ENCODE peak calls at places on chromosomes 4 and X, in five cellular contexts. One of them, this sample, is unnamed.

GRCh38 chr4:37715889-37716402 is 29.8 kb upstream of the RELL1 start:
- DNase-seq in ureter: no peak
- DNase-seq in T-helper 1 cell: no peak
- DNase-seq in hypothalamus: no peak
- DNase-seq in stimulated activated CD8-positive, alpha-beta memory T cell treated with anti-CD3 and anti-CD28 coated beads, Interleukin-2, amount 100 ng/mL, for 1 hour: no peak
- DNase-seq in this sample: no peak

GRCh38 chr4:69970071-69970470 is 4.5 kb upstream of the CSN2 start:
- DNase-seq in ureter: no peak
- DNase-seq in hypothalamus: no peak
- DNase-seq in T-helper 1 cell: no peak
- DNase-seq in stimulated activated CD8-positive, alpha-beta memory T cell treated with anti-CD3 and anti-CD28 coated beads, Interleukin-2, amount 100 ng/mL, for 1 hour: no peak
- DNase-seq in this sample: no peak

GRCh38 chr4:20487852-20488251 is 212.4 kb upstream of the PACRGL start:
- DNase-seq in stimulated activated CD8-positive, alpha-beta memory T cell treated with anti-CD3 and anti-CD28 coated beads, Interleukin-2, amount 100 ng/mL, for 1 hour: no peak
- DNase-seq in T-helper 1 cell: no peak
- DNase-seq in ureter: no peak
- DNase-seq in hypothalamus: no peak
- DNase-seq in this sample: no peak

GRCh38 chrX:24117288-24117687 is 32.2 kb upstream of the ZFX start:
- DNase-seq in T-helper 1 cell: no peak
- DNase-seq in hypothalamus: peak; percentile 1
- DNase-seq in ureter: no peak
- DNase-seq in stimulated activated CD8-positive, alpha-beta memory T cell treated with anti-CD3 and anti-CD28 coated beads, Interleukin-2, amount 100 ng/mL, for 1 hour: no peak
- DNase-seq in this sample: peak; percentile 6

GRCh38 chr4:44965446-44966095 is 239.2 kb upstream of the GNPDA2 start:
- DNase-seq in stimulated activated CD8-positive, alpha-beta memory T cell treated with anti-CD3 and anti-CD28 coated beads, Interleukin-2, amount 100 ng/mL, for 1 hour: no peak
- DNase-seq in ureter: no peak
- DNase-seq in hypothalamus: no peak
- DNase-seq in T-helper 1 cell: no peak
- DNase-seq in this sample: no peak

GRCh38 chr4:139938414-139938813 is 215.6 kb downstream of the MAML3 start:
- DNase-seq in hypothalamus: no peak
- DNase-seq in ureter: no peak
- DNase-seq in T-helper 1 cell: no peak
- DNase-seq in stimulated activated CD8-positive, alpha-beta memory T cell treated with anti-CD3 and anti-CD28 coated beads, Interleukin-2, amount 100 ng/mL, for 1 hour: no peak
- DNase-seq in this sample: no peak

GRCh38 chrX:146907391-146908240 is 93.1 kb upstream of the CXorf51A start:
- DNase-seq in stimulated activated CD8-positive, alpha-beta memory T cell treated with anti-CD3 and anti-CD28 coated beads, Interleukin-2, amount 100 ng/mL, for 1 hour: no peak
- DNase-seq in T-helper 1 cell: no peak
- DNase-seq in ureter: no peak
- DNase-seq in hypothalamus: no peak
- DNase-seq in this sample: no peak

GRCh38 chr4:83782591-83782990 is 246.7 kb downstream of the GPAT3 start:
- DNase-seq in ureter: no peak
- DNase-seq in hypothalamus: no peak
- DNase-seq in T-helper 1 cell: no peak
- DNase-seq in stimulated activated CD8-positive, alpha-beta memory T cell treated with anti-CD3 and anti-CD28 coated beads, Interleukin-2, amount 100 ng/mL, for 1 hour: no peak
- DNase-seq in this sample: no peak

GRCh38 chrX:56232221-56233082 is at the start of gene KLF8:
- DNase-seq in T-helper 1 cell: peak; percentile 15
- DNase-seq in stimulated activated CD8-positive, alpha-beta memory T cell treated with anti-CD3 and anti-CD28 coated beads, Interleukin-2, amount 100 ng/mL, for 1 hour: no peak
- DNase-seq in hypothalamus: no peak
- DNase-seq in ureter: peak; percentile 72
- DNase-seq in this sample: peak; percentile 39

GRCh38 chr4:54897590-54897989 is 227.8 kb downstream of the KDR start:
- DNase-seq in ureter: no peak
- DNase-seq in hypothalamus: no peak
- DNase-seq in stimulated activated CD8-positive, alpha-beta memory T cell treated with anti-CD3 and anti-CD28 coated beads, Interleukin-2, amount 100 ng/mL, for 1 hour: no peak
- DNase-seq in T-helper 1 cell: no peak
- DNase-seq in this sample: no peak

GRCh38 chr4:146165840-146166239 is 9.7 kb upstream of the LSM6 start:
- DNase-seq in T-helper 1 cell: no peak
- DNase-seq in ureter: no peak
- DNase-seq in hypothalamus: no peak
- DNase-seq in stimulated activated CD8-positive, alpha-beta memory T cell treated with anti-CD3 and anti-CD28 coated beads, Interleukin-2, amount 100 ng/mL, for 1 hour: no peak
- DNase-seq in this sample: no peak

GRCh38 chr4:124591646-124592045 is 120.9 kb downstream of the ANKRD50 start:
- DNase-seq in hypothalamus: no peak
- DNase-seq in T-helper 1 cell: no peak
- DNase-seq in stimulated activated CD8-positive, alpha-beta memory T cell treated with anti-CD3 and anti-CD28 coated beads, Interleukin-2, amount 100 ng/mL, for 1 hour: no peak
- DNase-seq in ureter: no peak
- DNase-seq in this sample: no peak

GRCh38 chrX:41707218-41707617 is 16.8 kb upstream of the GPR82 start:
- DNase-seq in T-helper 1 cell: no peak
- DNase-seq in ureter: no peak
- DNase-seq in stimulated activated CD8-positive, alpha-beta memory T cell treated with anti-CD3 and anti-CD28 coated beads, Interleukin-2, amount 100 ng/mL, for 1 hour: no peak
- DNase-seq in hypothalamus: no peak
- DNase-seq in this sample: no peak

GRCh38 chr4:306551-306961 is 1.3 kb upstream of the ZNF732 start:
- DNase-seq in ureter: no peak
- DNase-seq in hypothalamus: no peak
- DNase-seq in stimulated activated CD8-positive, alpha-beta memory T cell treated with anti-CD3 and anti-CD28 coated beads, Interleukin-2, amount 100 ng/mL, for 1 hour: no peak
- DNase-seq in T-helper 1 cell: no peak
- DNase-seq in this sample: no peak

GRCh38 chr4:2331519-2332200 is 69.8 kb upstream of the MXD4 start:
- DNase-seq in hypothalamus: no peak
- DNase-seq in T-helper 1 cell: no peak
- DNase-seq in stimulated activated CD8-positive, alpha-beta memory T cell treated with anti-CD3 and anti-CD28 coated beads, Interleukin-2, amount 100 ng/mL, for 1 hour: no peak
- DNase-seq in ureter: no peak
- DNase-seq in this sample: no peak

GRCh38 chr4:134201216-134202098 is at the start of gene PABPC4L:
- DNase-seq in stimulated activated CD8-positive, alpha-beta memory T cell treated with anti-CD3 and anti-CD28 coated beads, Interleukin-2, amount 100 ng/mL, for 1 hour: no peak
- DNase-seq in T-helper 1 cell: no peak
- DNase-seq in ureter: peak; percentile 52
- DNase-seq in hypothalamus: no peak
- DNase-seq in this sample: peak; percentile 9

GRCh38 chr4:126023946-126024345 is 709.2 kb downstream of the FAT4 start:
- DNase-seq in T-helper 1 cell: no peak
- DNase-seq in stimulated activated CD8-positive, alpha-beta memory T cell treated with anti-CD3 and anti-CD28 coated beads, Interleukin-2, amount 100 ng/mL, for 1 hour: no peak
- DNase-seq in hypothalamus: no peak
- DNase-seq in ureter: no peak
- DNase-seq in this sample: no peak

GRCh38 chrX:54695816-54696487 is 102.1 kb downstream of the ITIH6 start:
- DNase-seq in stimulated activated CD8-positive, alpha-beta memory T cell treated with anti-CD3 and anti-CD28 coated beads, Interleukin-2, amount 100 ng/mL, for 1 hour: no peak
- DNase-seq in ureter: no peak
- DNase-seq in hypothalamus: no peak
- DNase-seq in T-helper 1 cell: no peak
- DNase-seq in this sample: no peak

GRCh38 chrX:133923113-133923512 is 62.3 kb downstream of the GPC3 start:
- DNase-seq in ureter: no peak
- DNase-seq in hypothalamus: no peak
- DNase-seq in T-helper 1 cell: no peak
- DNase-seq in stimulated activated CD8-positive, alpha-beta memory T cell treated with anti-CD3 and anti-CD28 coated beads, Interleukin-2, amount 100 ng/mL, for 1 hour: no peak
- DNase-seq in this sample: no peak

GRCh38 chrX:103360092-103360491 is 3.8 kb downstream of the TCEAL9 start:
- DNase-seq in ureter: no peak
- DNase-seq in hypothalamus: no peak
- DNase-seq in stimulated activated CD8-positive, alpha-beta memory T cell treated with anti-CD3 and anti-CD28 coated beads, Interleukin-2, amount 100 ng/mL, for 1 hour: no peak
- DNase-seq in T-helper 1 cell: no peak
- DNase-seq in this sample: no peak

GRCh38 chr4:141871086-141871485 is 234.7 kb downstream of the IL15 start:
- DNase-seq in ureter: no peak
- DNase-seq in stimulated activated CD8-positive, alpha-beta memory T cell treated with anti-CD3 and anti-CD28 coated beads, Interleukin-2, amount 100 ng/mL, for 1 hour: no peak
- DNase-seq in T-helper 1 cell: no peak
- DNase-seq in hypothalamus: no peak
- DNase-seq in this sample: no peak

GRCh38 chrX:29024813-29025342 is 437.6 kb downstream of the IL1RAPL1 start:
- DNase-seq in T-helper 1 cell: no peak
- DNase-seq in stimulated activated CD8-positive, alpha-beta memory T cell treated with anti-CD3 and anti-CD28 coated beads, Interleukin-2, amount 100 ng/mL, for 1 hour: no peak
- DNase-seq in ureter: no peak
- DNase-seq in hypothalamus: no peak
- DNase-seq in this sample: no peak

GRCh38 chr4:179225594-179225993 is 1783.4 kb upstream of the AGA start:
- DNase-seq in stimulated activated CD8-positive, alpha-beta memory T cell treated with anti-CD3 and anti-CD28 coated beads, Interleukin-2, amount 100 ng/mL, for 1 hour: no peak
- DNase-seq in hypothalamus: no peak
- DNase-seq in T-helper 1 cell: no peak
- DNase-seq in ureter: no peak
- DNase-seq in this sample: no peak

GRCh38 chrX:43643201-43643600 is 12.9 kb upstream of the MAOA start:
- DNase-seq in hypothalamus: no peak
- DNase-seq in stimulated activated CD8-positive, alpha-beta memory T cell treated with anti-CD3 and anti-CD28 coated beads, Interleukin-2, amount 100 ng/mL, for 1 hour: no peak
- DNase-seq in T-helper 1 cell: no peak
- DNase-seq in ureter: no peak
- DNase-seq in this sample: no peak